ENCODE peak calls at places on chromosomes 5 and 9, in ten cellular contexts. X, A, V, G, J, K, M, N, Q and Z are unnamed samples.

GRCh38 chr5:14097998-14098471 is 45.1 kb upstream of the TRIO start:
- DNase-seq in X (peak; percentile 81), A (no peak), V (no peak), G (no peak), J (no peak), K (peak; percentile 91), M (no peak), N (no peak), Q (no peak), Z (no peak)

GRCh38 chr9:109179801-109180523 is 12.9 kb upstream of the FRRS1L start:
- DNase-seq in X (no peak), A (no peak), V (no peak), G (no peak), J (no peak), K (no peak), M (peak; percentile 55), N (no peak), Q (no peak), Z (no peak)

GRCh38 chr5:102755691-102756371 is 726 bp downstream of the PAM start:
- DNase-seq in X (peak; percentile 88), A (peak; percentile 63), V (peak; percentile 36), G (peak; percentile 61), J (peak; percentile 71), K (peak; percentile 93), M (peak; percentile 67), N (peak; percentile 79), Q (peak; percentile 90), Z (peak; percentile 85)

GRCh38 chr5:61327761-61328753 is 4.0 kb upstream of the ZSWIM6 start:
- DNase-seq in X (peak; percentile 65), A (peak; percentile 43), V (no peak), G (no peak), J (peak; percentile 22), K (peak; percentile 90), M (no peak), N (peak; percentile 91), Q (peak; percentile 29), Z (peak; percentile 69)

GRCh38 chr5:1881273-1881586 is 1.5 kb downstream of the IRX4 start:
- DNase-seq in X (peak; percentile 25), A (no peak), V (no peak), G (no peak), J (no peak), K (no peak), M (no peak), N (no peak), Q (peak; percentile 90), Z (no peak)

GRCh38 chr9:97819735-97820134 is 33.3 kb upstream of the FOXE1 start:
- DNase-seq in X (no peak), A (no peak), V (no peak), G (no peak), J (no peak), K (no peak), M (no peak), N (no peak), Q (no peak), Z (no peak)

GRCh38 chr9:120868339-120868675 is 8.7 kb downstream of the PHF19 start:
- DNase-seq in X (no peak), A (no peak), V (no peak), G (no peak), J (no peak), K (peak; percentile 82), M (no peak), N (peak; percentile 87), Q (no peak), Z (no peak)

GRCh38 chr5:7190727-7191126 is 205.2 kb upstream of the ADCY2 start:
- DNase-seq in X (no peak), A (no peak), V (no peak), G (no peak), J (no peak), K (no peak), M (no peak), N (peak; percentile 73), Q (no peak), Z (no peak)

GRCh38 chr5:6424110-6424659 is 24.5 kb upstream of the UBE2QL1 start:
- DNase-seq in X (no peak), A (no peak), V (no peak), G (no peak), J (no peak), K (no peak), M (no peak), N (no peak), Q (no peak), Z (no peak)

GRCh38 chr5:98772415-98773213 is 849 bp upstream of the RGMB start:
- DNase-seq in X (peak; percentile 96), A (peak; percentile 78), V (peak; percentile 85), G (peak; percentile 79), J (peak; percentile 54), K (peak; percentile 56), M (peak; percentile 82), N (peak; percentile 86), Q (peak; percentile 93), Z (peak; percentile 79)

GRCh38 chr9:94812343-94812742 is 85.8 kb downstream of the AOPEP start:
- DNase-seq in X (peak; percentile 71), A (no peak), V (no peak), G (no peak), J (no peak), K (peak; percentile 77), M (no peak), N (peak; percentile 81), Q (no peak), Z (peak; percentile 75)

GRCh38 chr9:3526903-3527652 is 1.3 kb upstream of the RFX3 start:
- DNase-seq in X (peak; percentile 27), A (peak; percentile 78), V (peak; percentile 57), G (no peak), J (peak; percentile 69), K (peak; percentile 47), M (no peak), N (no peak), Q (peak; percentile 82), Z (peak; percentile 15)

GRCh38 chr5:14331377-14331776 is 188.2 kb downstream of the TRIO start:
- DNase-seq in X (no peak), A (no peak), V (no peak), G (no peak), J (no peak), K (no peak), M (no peak), N (no peak), Q (no peak), Z (no peak)

GRCh38 chr9:76905984-76906861 is at the start of gene PRUNE2:
- DNase-seq in X (peak; percentile 21), A (peak; percentile 71), V (peak; percentile 96), G (peak; percentile 57), J (no peak), K (peak; percentile 83), M (peak; percentile 47), N (peak; percentile 50), Q (peak; percentile 98), Z (peak; percentile 14)

GRCh38 chr5:54742417-54742889 is 224.9 kb downstream of the SNX18 start:
- DNase-seq in X (peak; percentile 79), A (no peak), V (peak; percentile 39), G (no peak), J (no peak), K (peak; percentile 79), M (peak; percentile 29), N (peak; percentile 91), Q (no peak), Z (peak; percentile 84)

GRCh38 chr9:127036437-127036836 is 86.0 kb downstream of the ANGPTL2 start:
- DNase-seq in X (no peak), A (no peak), V (no peak), G (no peak), J (no peak), K (no peak), M (no peak), N (no peak), Q (peak; percentile 2), Z (no peak)

GRCh38 chr9:90969021-90969675 is 167.5 kb downstream of the SYK start:
- DNase-seq in X (no peak), A (no peak), V (no peak), G (no peak), J (no peak), K (no peak), M (no peak), N (peak; percentile 94), Q (no peak), Z (no peak)

GRCh38 chr5:66306105-66306843 is 162.2 kb downstream of the SREK1 start:
- DNase-seq in X (peak; percentile 57), A (peak; percentile 60), V (peak; percentile 75), G (peak; percentile 50), J (peak; percentile 16), K (peak; percentile 85), M (peak; percentile 51), N (peak; percentile 57), Q (peak; percentile 85), Z (peak; percentile 40)

GRCh38 chr5:54517512-54518145 is at the start of gene SNX18:
- DNase-seq in X (peak; percentile 85), A (peak; percentile 92), V (peak; percentile 96), G (peak; percentile 95), J (peak; percentile 91), K (peak; percentile 97), M (peak; percentile 95), N (peak; percentile 69), Q (peak; percentile 96), Z (peak; percentile 88)

GRCh38 chr5:59035681-59036080 is 452.8 kb downstream of the RAB3C start:
- DNase-seq in X (no peak), A (no peak), V (no peak), G (no peak), J (no peak), K (no peak), M (no peak), N (no peak), Q (no peak), Z (no peak)
- H3K4me3 ChIP-seq in X (peak overlapping the region; percentile 34), A (no peak overlapping the region), V (no peak overlapping the region), G (no peak overlapping the region), J (peak overlapping the region; percentile 59), K (peak overlapping the region; percentile 88), M (no peak overlapping the region), N (no peak overlapping the region), Q (no peak overlapping the region), Z (peak overlapping the region; percentile 8)

DNA sequence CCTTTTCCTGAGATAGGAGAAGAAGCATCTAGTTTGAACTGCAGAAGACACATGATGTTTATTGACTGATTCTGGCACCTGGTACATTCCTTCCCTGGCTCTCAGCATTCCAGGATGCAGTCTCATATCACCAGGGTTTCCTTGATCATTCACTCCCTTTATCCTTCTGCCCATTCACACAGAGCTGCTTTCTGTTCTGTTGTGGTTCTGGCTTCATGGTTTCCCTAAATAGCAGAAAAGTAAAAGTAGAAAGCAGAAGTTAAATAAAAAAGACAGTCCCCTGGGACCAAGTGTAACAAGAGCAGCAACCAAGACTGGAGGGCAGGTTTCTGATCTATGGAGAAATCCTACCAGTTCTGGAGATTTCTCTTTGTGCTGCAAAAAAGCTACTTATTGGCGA is 3.2 kb downstream of the IFNA8 start:
- DNase-seq in X (no peak), A (no peak), V (no peak), G (no peak), J (no peak), K (no peak), M (no peak), N (no peak), Q (no peak), Z (no peak)
- H3K27me3 ChIP-seq in X (peaks cover 4% of the 10 kb centered on the region), A (no peaks in the 10 kb centered on the region), V (peaks cover 3% of the 10 kb centered on the region), G (no peaks in the 10 kb centered on the region), J (no peaks in the 10 kb centered on the region), K (no peaks in the 10 kb centered on the region), M (no peaks in the 10 kb centered on the region), N (peaks cover 8% of the 10 kb centered on the region), Q (peaks cover 18% of the 10 kb centered on the region), Z (no peaks in the 10 kb centered on the region)

GRCh38 chr5:146026307-146027010 is 78.9 kb downstream of the PLAC8L1 start:
- DNase-seq in X (no peak), A (peak; percentile 78), V (no peak), G (no peak), J (no peak), K (no peak), M (no peak), N (no peak), Q (peak; percentile 73), Z (no peak)
- H3K4me3 ChIP-seq in X (no peak overlapping the region), A (no peak overlapping the region), V (no peak overlapping the region), G (no peak overlapping the region), J (no peak overlapping the region), K (no peak overlapping the region), M (no peak overlapping the region), N (no peak overlapping the region), Q (no peak overlapping the region), Z (no peak overlapping the region)

GRCh38 chr9:69323886-69324285 is 1.1 kb upstream of the ENTREP1 start:
- DNase-seq in X (no peak), A (no peak), V (no peak), G (no peak), J (no peak), K (no peak), M (no peak), N (no peak), Q (no peak), Z (no peak)
- H3K27me3 ChIP-seq in X (peaks cover 38% of the 10 kb centered on the region), A (peaks cover 32% of the 10 kb centered on the region), V (no peaks in the 10 kb centered on the region), G (no peaks in the 10 kb centered on the region), J (peaks cover 5% of the 10 kb centered on the region), K (peaks cover 79% of the 10 kb centered on the region), M (no peaks in the 10 kb centered on the region), N (no peaks in the 10 kb centered on the region), Q (peaks cover 34% of the 10 kb centered on the region), Z (peaks cover 8% of the 10 kb centered on the region)